ENCODE peak calls at places on chromosomes 5 and 9, in seven cellular contexts. K, U, C, H, P, R and D are unnamed samples.

GRCh38 chr9:11163843-11164242 is 551.0 kb upstream of the PTPRD start:
- DNase-seq in K (no peak), U (no peak), C (no peak), H (no peak), P (no peak), R (no peak), D (no peak)

GRCh38 chr5:55534436-55535198 is at the start of gene PLPP1:
- DNase-seq in K (peak; percentile 97), U (peak; percentile 16), C (peak; percentile 92), H (peak; percentile 96), P (peak; percentile 75), R (peak; percentile 59), D (peak; percentile 78)

GRCh38 chr9:122007837-122008236 is 85.3 kb downstream of the TTLL11 start:
- DNase-seq in K (no peak), U (no peak), C (no peak), H (no peak), P (no peak), R (no peak), D (no peak)

GRCh38 chr9:124792257-124792975 is 15.5 kb downstream of the OLFML2A start:
- DNase-seq in K (no peak), U (no peak), C (no peak), H (no peak), P (no peak), R (no peak), D (no peak)

GRCh38 chr5:167294861-167295685 is 996.4 kb upstream of the WWC1 start:
- DNase-seq in K (peak; percentile 91), U (no peak), C (peak; percentile 25), H (no peak), P (no peak), R (peak; percentile 37), D (peak; percentile 100)

GRCh38 chr5:14270212-14270702 is 127.1 kb downstream of the TRIO start:
- DNase-seq in K (peak; percentile 86), U (peak; percentile 16), C (no peak), H (peak; percentile 87), P (no peak), R (peak; percentile 53), D (peak; percentile 88)

GRCh38 chr5:178163772-178164735 is 10.4 kb upstream of the NHP2 start:
- DNase-seq in K (peak; percentile 88), U (peak; percentile 31), C (peak; percentile 88), H (peak; percentile 90), P (peak; percentile 89), R (peak; percentile 39), D (peak; percentile 80)

GRCh38 chr9:87267701-87268100 is 230.0 kb upstream of the DAPK1 start:
- DNase-seq in K (peak; percentile 51), U (no peak), C (no peak), H (no peak), P (no peak), R (no peak), D (no peak)

GRCh38 chr5:128681764-128682664 is 144.0 kb upstream of the FBN2 start:
- DNase-seq in K (peak; percentile 50), U (no peak), C (no peak), H (peak; percentile 19), P (no peak), R (no peak), D (no peak)